ENCODE peak calls at places on chromosome 11, in eight cellular contexts. S, K, X, B, Q, W, Z and N are unnamed samples.

GRCh38 chr11:76838422-76839068 is 22.2 kb upstream of the ACER3 start:
- DNase-seq in W (no peak), K (no peak), B (no peak), Z (no peak), X (no peak), S (no peak), Q (no peak), N (no peak)

GRCh38 chr11:97516688-97517087 is 1126.9 kb downstream of the JRKL start:
- DNase-seq in S (no peak), K (no peak), W (no peak), Z (no peak), X (no peak), Q (no peak), B (no peak), N (no peak)

GRCh38 chr11:131977854-131978253 is 607.4 kb downstream of the NTM start:
- DNase-seq in Q (no peak), W (peak; percentile 66), K (no peak), B (no peak), S (no peak), X (no peak), Z (no peak), N (no peak)

GRCh38 chr11:98545544-98546175 is 475.1 kb upstream of the CNTN5 start:
- DNase-seq in Z (no peak), Q (no peak), X (no peak), S (no peak), W (no peak), B (no peak), K (no peak), N (no peak)

GRCh38 chr11:87187930-87188329 is 150.2 kb downstream of the TMEM135 start:
- DNase-seq in B (no peak), W (no peak), Z (no peak), X (no peak), S (no peak), K (no peak), Q (no peak), N (no peak)

GRCh38 chr11:125128450-125128849 is 17.0 kb upstream of the TMEM218 start:
- DNase-seq in Z (no peak), B (peak; percentile 27), W (peak; percentile 37), S (no peak), K (no peak), X (no peak), Q (no peak), N (no peak)

GRCh38 chr11:1387521-1387920 is 2.2 kb upstream of the BRSK2 start:
- DNase-seq in W (no peak), Q (no peak), K (no peak), Z (no peak), X (no peak), B (no peak), S (no peak), N (no peak)

GRCh38 chr11:69306821-69307220 is 12.9 kb downstream of the MYEOV start:
- DNase-seq in W (no peak), S (no peak), X (no peak), B (no peak), Z (no peak), K (peak; percentile 31), Q (no peak), N (no peak)

GRCh38 chr11:115652094-115652493 is 147.9 kb upstream of the CADM1 start:
- DNase-seq in Q (no peak), X (no peak), W (no peak), B (no peak), S (no peak), Z (no peak), K (no peak), N (no peak)

GRCh38 chr11:132913886-132914285 is 618.4 kb downstream of the OPCML start:
- DNase-seq in W (no peak), X (no peak), K (no peak), S (no peak), Z (no peak), B (no peak), Q (no peak), N (no peak)

GRCh38 chr11:8831861-8832260 is 79.1 kb upstream of the AKIP1 start:
- DNase-seq in K (no peak), Q (no peak), W (no peak), B (no peak), S (no peak), Z (peak; percentile 54), X (no peak), N (no peak)

GRCh38 chr11:63920870-63921417 is 4.0 kb upstream of the RCOR2 start:
- DNase-seq in K (no peak), B (no peak), S (peak; percentile 69), X (no peak), Q (peak; percentile 28), Z (no peak), W (no peak), N (no peak)
- TF ChIP-seq CTCF in K (peak; percentile 51), B (peak; percentile 42), S (peak; percentile 73), X (peak; percentile 42), Q (no peak), Z (peak; percentile 80), W (no peak), N (no peak)

GRCh38 chr11:129610125-129610524 is 205.5 kb upstream of the TMEM45B start:
- DNase-seq in K (no peak), W (no peak), Q (no peak), Z (no peak), S (no peak), X (no peak), B (no peak), N (no peak)
- TF ChIP-seq CTCF in K (no peak), W (no peak), Q (no peak), Z (no peak), S (no peak), X (no peak), B (no peak), N (no peak)

GRCh38 chr11:67355794-67356550 is 2.6 kb upstream of the POLD4 start:
- DNase-seq in X (no peak), B (no peak), Z (no peak), K (peak; percentile 47), W (no peak), Q (peak; percentile 51), S (no peak), N (peak; percentile 71)

GRCh38 chr11:67353317-67354313 is at the start of gene POLD4:
- DNase-seq in K (peak; percentile 100), W (peak; percentile 98), Z (peak; percentile 94), S (peak; percentile 89), Q (peak; percentile 99), X (peak; percentile 98), B (peak; percentile 88), N (peak; percentile 99)

GRCh38 chr11:67355023-67355793 is 1.9 kb upstream of the POLD4 start:
- DNase-seq in W (no peak), Q (no peak), K (no peak), B (no peak), Z (no peak), S (no peak), X (no peak), N (peak; percentile 77)

GRCh38 chr11:67352546-67353316 is 615 bp downstream of the POLD4 start:
- DNase-seq in W (peak; percentile 54), X (no peak), Z (no peak), K (peak; percentile 69), Q (peak; percentile 72), S (no peak), B (no peak), N (peak; percentile 83)

DNA sequence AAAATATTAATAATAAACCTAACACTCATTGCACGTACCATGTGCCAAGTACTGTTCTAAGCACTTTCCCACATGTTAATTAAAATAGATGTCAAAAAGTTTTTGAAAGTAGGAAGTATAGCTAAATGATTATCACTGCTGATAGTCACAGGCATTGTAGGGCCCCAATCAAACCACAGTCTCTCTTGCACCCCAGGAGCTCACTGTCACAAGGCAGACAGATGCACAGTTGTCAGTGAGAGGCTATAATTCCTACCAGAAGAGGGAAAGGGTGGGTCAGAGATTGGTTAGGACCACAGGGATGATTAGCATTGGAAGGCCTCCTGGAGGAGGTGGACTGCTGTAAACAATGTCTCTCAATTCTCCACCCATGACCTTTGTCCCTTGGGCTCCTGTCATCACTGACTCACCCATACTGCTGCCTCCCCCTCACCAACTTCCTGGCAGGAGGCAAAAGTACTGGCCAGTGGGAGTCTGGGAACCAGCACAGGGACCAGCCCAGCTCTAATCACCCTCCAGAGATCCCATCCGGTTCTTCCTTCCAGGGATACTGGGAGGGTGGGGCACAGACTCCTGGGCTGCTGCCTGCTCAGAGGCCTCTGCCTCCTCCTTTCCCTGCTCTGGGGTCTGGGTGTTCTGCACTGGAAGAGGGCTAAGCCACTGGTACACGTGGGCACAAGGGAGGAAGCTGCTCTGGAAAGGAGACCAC is 1.1 kb upstream of the POLD4 start:
- DNase-seq in X (no peak), S (no peak), Z (no peak), W (peak; percentile 99), Q (peak; percentile 90), B (peak; percentile 79), K (no peak), N (peak; percentile 97)
- TF ChIP-seq CTCF in X (no peak), S (no peak), Z (no peak), W (peak; percentile 16), Q (no peak), B (peak; percentile 28), K (no peak), N (no peak)

DNA sequence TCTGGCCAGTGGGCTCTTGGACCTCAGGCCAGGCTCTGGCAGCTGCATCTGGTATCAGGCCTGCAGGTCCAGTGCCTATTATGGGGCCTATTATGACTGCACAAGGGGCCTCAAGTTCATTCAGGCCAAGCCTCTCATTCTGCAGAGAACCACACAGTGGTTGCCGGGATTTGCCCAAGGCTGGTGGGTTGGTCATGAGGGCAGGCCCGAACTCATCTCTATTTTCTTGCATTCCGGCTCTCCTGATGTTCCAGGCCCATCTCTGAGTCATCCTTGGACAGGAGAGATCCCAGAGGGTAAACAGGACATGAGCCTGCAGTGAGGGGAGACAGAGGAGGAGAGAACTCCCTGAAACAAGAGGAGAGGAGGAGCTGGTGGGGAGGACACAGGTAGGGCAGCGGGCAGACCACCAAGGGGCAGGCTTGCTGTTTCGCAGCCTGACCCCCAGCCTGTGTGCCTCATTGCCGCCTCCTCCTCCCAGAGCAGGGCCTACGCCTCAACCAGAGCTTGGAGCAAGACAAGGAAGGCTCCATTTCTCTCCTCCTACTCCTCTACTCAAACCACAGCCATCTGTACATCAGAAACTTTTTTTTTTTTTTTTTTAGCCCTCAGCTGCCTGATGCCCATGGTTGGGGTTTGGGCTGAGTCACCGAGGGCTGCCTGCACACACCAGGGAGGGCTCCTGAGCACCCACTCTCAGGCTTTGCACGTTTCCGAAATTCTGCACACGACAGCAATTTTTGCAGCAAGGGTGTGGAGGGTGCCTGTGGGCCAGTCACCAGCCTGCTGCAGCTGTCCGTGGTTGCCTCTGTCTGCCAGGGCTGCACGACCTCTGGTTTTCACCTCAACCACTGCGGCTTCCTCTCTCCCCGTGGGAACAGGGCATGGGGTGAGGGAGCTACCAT is 12.7 kb upstream of the TREH start:
- DNase-seq in Q (peak; percentile 23), S (no peak), B (peak; percentile 2), Z (no peak), K (peak; percentile 56), X (no peak), W (peak; percentile 58), N (no peak)
- TF ChIP-seq CTCF in Q (no peak), S (no peak), B (no peak), Z (no peak), K (no peak), X (no peak), W (no peak), N (no peak)

GRCh38 chr11:83409476-83409875 is 123.3 kb upstream of the CCDC90B start:
- DNase-seq in W (no peak), S (no peak), K (no peak), Q (no peak), Z (no peak), X (no peak), B (no peak), N (no peak)

GRCh38 chr11:83409891-83410290 is 123.7 kb upstream of the CCDC90B start:
- DNase-seq in B (no peak), K (no peak), Q (no peak), X (peak; percentile 20), Z (no peak), W (no peak), S (no peak), N (no peak)

GRCh38 chr11:83408946-83409345 is 122.8 kb upstream of the CCDC90B start:
- DNase-seq in Z (no peak), K (no peak), B (no peak), X (no peak), S (no peak), Q (no peak), W (no peak), N (no peak)

GRCh38 chr11:83410605-83411565 is 124.7 kb upstream of the CCDC90B start:
- DNase-seq in B (no peak), W (no peak), Z (no peak), K (no peak), S (no peak), X (no peak), Q (no peak), N (no peak)
- TF ChIP-seq CTCF in B (no peak), W (no peak), Z (no peak), K (no peak), S (no peak), X (no peak), Q (no peak), N (no peak)